ENCODE peak calls at places on chromosomes 7 and 10, in six cellular contexts. E, B, Q, Z, Y and A are unnamed samples.

GRCh38 chr10:70292016-70292415 is 8.2 kb upstream of the NPFFR1 start:
- DNase-seq in E (no peak), B (no peak), Q (no peak), Z (no peak), Y (no peak), A (no peak)

GRCh38 chr10:98377001-98377400 is 38.0 kb downstream of the PYROXD2 start:
- DNase-seq in E (no peak), B (no peak), Q (no peak), Z (no peak), Y (no peak), A (no peak)

GRCh38 chr7:84497873-84498272 is 303.3 kb upstream of the SEMA3A start:
- DNase-seq in E (no peak), B (no peak), Q (no peak), Z (no peak), Y (no peak), A (no peak)

GRCh38 chr7:151405056-151405455 is 4.8 kb downstream of the WDR86 start:
- DNase-seq in E (no peak), B (no peak), Q (no peak), Z (no peak), Y (no peak), A (no peak)

GRCh38 chr10:20949967-20950366 is 52.9 kb upstream of the NEBL start:
- DNase-seq in E (no peak), B (no peak), Q (no peak), Z (no peak), Y (no peak), A (no peak)

GRCh38 chr7:48085433-48085791 is 3.7 kb upstream of the UPP1 start:
- DNase-seq in E (no peak), B (no peak), Q (no peak), Z (no peak), Y (no peak), A (no peak)

GRCh38 chr7:89091550-89091949 is 296.0 kb upstream of the TEX47 start:
- DNase-seq in E (no peak), B (no peak), Q (no peak), Z (no peak), Y (no peak), A (no peak)

GRCh38 chr7:80277434-80278427 is 143.1 kb downstream of the GNAI1 start:
- DNase-seq in E (no peak), B (no peak), Q (no peak), Z (no peak), Y (no peak), A (no peak)

GRCh38 chr10:72037266-72037665 is 51.1 kb downstream of the SPOCK2 start:
- DNase-seq in E (no peak), B (no peak), Q (no peak), Z (no peak), Y (no peak), A (no peak)

GRCh38 chr10:122461367-122461728 is at the start of gene HTRA1:
- DNase-seq in E (peak), B (no peak), Q (peak), Z (peak), Y (no peak), A (peak)

GRCh38 chr7:28269700-28270361 is 89.2 kb upstream of the JAZF1 start:
- DNase-seq in E (no peak), B (no peak), Q (no peak), Z (no peak), Y (no peak), A (no peak)

GRCh38 chr10:59361659-59362183 is 628 bp downstream of the FAM13C start:
- DNase-seq in E (no peak), B (no peak), Q (no peak), Z (no peak), Y (no peak), A (no peak)

GRCh38 chr10:114026189-114027040 is 17.3 kb upstream of the ADRB1 start:
- DNase-seq in E (no peak), B (no peak), Q (no peak), Z (no peak), Y (no peak), A (no peak)

GRCh38 chr10:99540673-99541531 is 8.2 kb downstream of the NKX2-3 start:
- DNase-seq in E (peak), B (no peak), Q (no peak), Z (no peak), Y (no peak), A (no peak)

GRCh38 chr7:8190121-8190895 is 71.7 kb downstream of the ICA1 start:
- DNase-seq in E (peak), B (peak), Q (peak), Z (peak), Y (peak), A (peak)

GRCh38 chr7:116242177-116242576 is 31.8 kb downstream of the TES start:
- DNase-seq in E (no peak), B (no peak), Q (no peak), Z (no peak), Y (no peak), A (no peak)

GRCh38 chr7:3200504-3200903 is 100.5 kb upstream of the SDK1 start:
- DNase-seq in E (peak), B (peak), Q (no peak), Z (no peak), Y (peak), A (no peak)

GRCh38 chr7:28272461-28272877 is 91.9 kb upstream of the JAZF1 start:
- DNase-seq in E (peak), B (peak), Q (no peak), Z (peak), Y (peak), A (no peak)

GRCh38 chr10:15901889-15902288 is 41.6 kb upstream of the MINDY3 start:
- DNase-seq in E (no peak), B (no peak), Q (no peak), Z (no peak), Y (no peak), A (no peak)

GRCh38 chr10:99854860-99855259 is 72.4 kb downstream of the ABCC2 start:
- DNase-seq in E (no peak), B (peak), Q (no peak), Z (peak), Y (no peak), A (no peak)

GRCh38 chr7:47651355-47652317 is 69.7 kb upstream of the TNS3 start:
- DNase-seq in E (no peak), B (no peak), Q (no peak), Z (peak), Y (no peak), A (no peak)

GRCh38 chr10:24385776-24386175 is 176.8 kb downstream of the KIAA1217 start:
- DNase-seq in E (no peak), B (no peak), Q (no peak), Z (no peak), Y (no peak), A (no peak)

GRCh38 chr7:10507032-10507431 is 466.6 kb upstream of the PHF14 start:
- DNase-seq in E (no peak), B (no peak), Q (no peak), Z (no peak), Y (no peak), A (no peak)

GRCh38 chr10:69337312-69338132 is 59.2 kb downstream of the HK1 start:
- DNase-seq in E (no peak), B (no peak), Q (no peak), Z (no peak), Y (no peak), A (no peak)

GRCh38 chr7:95718556-95719410 is 53.6 kb upstream of the DYNC1I1 start:
- DNase-seq in E (no peak), B (no peak), Q (no peak), Z (no peak), Y (no peak), A (no peak)

GRCh38 chr10:102648269-102648888 is 4.1 kb downstream of the TRIM8 start:
- DNase-seq in E (no peak), B (no peak), Q (no peak), Z (no peak), Y (no peak), A (no peak)

GRCh38 chr7:46900312-46901263 is 681.3 kb downstream of the TNS3 start:
- DNase-seq in E (no peak), B (peak), Q (no peak), Z (no peak), Y (no peak), A (no peak)

GRCh38 chr10:91409069-91409868 is 875 bp upstream of the HECTD2 start:
- DNase-seq in E (peak), B (peak), Q (peak), Z (peak), Y (peak), A (peak)

GRCh38 chr7:2523461-2523905 is 3.9 kb downstream of the LFNG start:
- DNase-seq in E (peak), B (no peak), Q (no peak), Z (no peak), Y (no peak), A (peak)

GRCh38 chr10:75972494-75973276 is 541.3 kb downstream of the LRMDA start:
- DNase-seq in E (no peak), B (no peak), Q (no peak), Z (peak), Y (no peak), A (no peak)

GRCh38 chr10:121302541-121303180 is 295.6 kb downstream of the FGFR2 start:
- DNase-seq in E (no peak), B (no peak), Q (no peak), Z (no peak), Y (no peak), A (no peak)

GRCh38 chr7:18890134-18890533 is 227.3 kb downstream of the TWIST1 start:
- DNase-seq in E (no peak), B (no peak), Q (no peak), Z (no peak), Y (no peak), A (no peak)

GRCh38 chr7:143505845-143506244 is 28.2 kb downstream of the TAS2R41 start:
- DNase-seq in E (no peak), B (no peak), Q (no peak), Z (no peak), Y (no peak), A (no peak)

GRCh38 chr7:134636008-134636449 is 10.6 kb upstream of the BPGM start:
- DNase-seq in E (no peak), B (no peak), Q (no peak), Z (no peak), Y (no peak), A (no peak)